ENCODE peak calls at places on chromosomes 11 and 22, in five cellular contexts. E is mesenchymal stem cell, I is neuronal stem cell, C is H9, R is H1. N is an unnamed sample.

GRCh38 chr11:124834526-124835190 is 30.6 kb upstream of the ROBO3 start:
- DNase-seq in C (no peak), I (no peak), E (no peak), R (no peak), N (peak; percentile 54)

GRCh38 chr11:67468509-67468834 is 579 bp downstream of the TMEM134 start:
- DNase-seq in C (no peak), I (no peak), E (no peak), R (no peak), N (no peak)

GRCh38 chr11:67098799-67099198 is 20.3 kb upstream of the KDM2A start:
- DNase-seq in I (no peak), C (no peak), R (no peak), E (no peak), N (no peak)

GRCh38 chr22:33803371-33803770 is 116.9 kb downstream of the LARGE1 start:
- DNase-seq in E (peak; percentile 92), C (no peak), I (no peak), R (no peak), N (no peak)

GRCh38 chr11:57368106-57368826 is 12.7 kb downstream of the PRG3 start:
- DNase-seq in E (no peak), R (no peak), C (no peak), I (no peak), N (no peak)

GRCh38 chr22:42801537-42802165 is 55.4 kb downstream of the ARFGAP3 start:
- DNase-seq in E (no peak), R (no peak), C (peak; percentile 19), I (no peak), N (no peak)

GRCh38 chr11:112962854-112963367 is 1.7 kb downstream of the NCAM1 start:
- DNase-seq in R (no peak), I (peak; percentile 65), C (peak; percentile 66), E (peak; percentile 47), N (no peak)

GRCh38 chr22:39581303-39581702 is 10.8 kb downstream of the CACNA1I start:
- DNase-seq in E (no peak), C (no peak), I (no peak), R (no peak), N (no peak)

GRCh38 chr11:77060234-77060633 is 6.5 kb upstream of the CAPN5 start:
- DNase-seq in I (no peak), C (no peak), E (no peak), R (no peak), N (no peak)
- H2BK12ac ChIP-seq in I (no peak overlapping the region), C (no peak overlapping the region), E (no peak overlapping the region), R (no peak overlapping the region), N (no peak overlapping the region)

GRCh38 chr22:47082505-47082904 is 320.1 kb downstream of the TBC1D22A start:
- DNase-seq in C (no peak), E (no peak), R (no peak), I (no peak), N (no peak)
- H2BK12ac ChIP-seq in C (no peak overlapping the region), E (no peak overlapping the region), R (no peak overlapping the region), I (no peak overlapping the region), N (no peak overlapping the region)

GRCh38 chr11:120225372-120225909 is 14.5 kb upstream of the POU2F3 start:
- DNase-seq in I (no peak), E (no peak), C (no peak), R (no peak), N (no peak)

GRCh38 chr11:120226242-120226641 is 13.7 kb upstream of the POU2F3 start:
- DNase-seq in C (no peak), E (no peak), I (no peak), R (no peak), N (no peak)

GRCh38 chr11:120226714-120227113 is 13.2 kb upstream of the POU2F3 start:
- DNase-seq in I (no peak), E (no peak), R (no peak), C (no peak), N (no peak)

GRCh38 chr11:120228794-120229384 is 11.1 kb upstream of the POU2F3 start:
- DNase-seq in R (no peak), I (no peak), C (peak; percentile 59), E (no peak), N (no peak)

GRCh38 chr11:120227228-120227852 is 12.6 kb upstream of the POU2F3 start:
- DNase-seq in E (no peak), R (no peak), C (no peak), I (no peak), N (no peak)
- H2BK12ac ChIP-seq in E (no peak overlapping the region), R (no peak overlapping the region), C (no peak overlapping the region), I (no peak overlapping the region), N (no peak overlapping the region)

GRCh38 chr22:44449683-44450425 is 48.2 kb downstream of the RTL6 start:
- DNase-seq in R (no peak), E (no peak), C (no peak), I (no peak), N (no peak)

GRCh38 chr22:44448271-44448780 is 49.7 kb downstream of the RTL6 start:
- DNase-seq in E (peak; percentile 89), I (no peak), R (no peak), C (no peak), N (peak; percentile 84)

GRCh38 chr22:44451016-44451415 is 47.0 kb downstream of the RTL6 start:
- DNase-seq in E (no peak), C (no peak), R (no peak), I (no peak), N (no peak)

GRCh38 chr22:44449061-44449682 is 48.9 kb downstream of the RTL6 start:
- DNase-seq in E (peak; percentile 78), C (no peak), R (no peak), I (no peak), N (no peak)

DNA sequence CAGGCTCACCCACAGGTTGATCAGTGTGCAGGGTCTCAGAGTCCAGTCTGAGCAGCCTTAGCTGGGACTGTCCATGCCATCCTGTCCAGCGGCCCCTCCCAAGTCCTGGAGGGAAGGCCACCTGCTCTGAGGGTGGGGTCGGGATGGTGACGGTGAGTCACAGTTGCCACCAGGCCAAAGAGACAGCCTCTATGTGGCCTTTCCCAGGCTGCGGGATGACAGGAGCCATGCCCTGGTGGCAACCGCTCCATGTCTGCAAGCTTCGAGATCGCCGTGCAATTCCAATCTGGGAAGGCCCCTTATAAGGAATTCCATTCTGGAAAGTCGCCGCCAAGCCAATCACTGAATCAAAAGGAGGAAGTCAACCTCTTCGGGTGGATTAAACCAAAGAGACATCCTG is 47.5 kb downstream of the RTL6 start:
- DNase-seq in I (no peak), C (no peak), E (no peak), R (no peak), N (no peak)
- H2BK12ac ChIP-seq in I (no peak overlapping the region), C (no peak overlapping the region), E (no peak overlapping the region), R (peak overlapping the region; percentile 39), N (no peak overlapping the region)

DNA sequence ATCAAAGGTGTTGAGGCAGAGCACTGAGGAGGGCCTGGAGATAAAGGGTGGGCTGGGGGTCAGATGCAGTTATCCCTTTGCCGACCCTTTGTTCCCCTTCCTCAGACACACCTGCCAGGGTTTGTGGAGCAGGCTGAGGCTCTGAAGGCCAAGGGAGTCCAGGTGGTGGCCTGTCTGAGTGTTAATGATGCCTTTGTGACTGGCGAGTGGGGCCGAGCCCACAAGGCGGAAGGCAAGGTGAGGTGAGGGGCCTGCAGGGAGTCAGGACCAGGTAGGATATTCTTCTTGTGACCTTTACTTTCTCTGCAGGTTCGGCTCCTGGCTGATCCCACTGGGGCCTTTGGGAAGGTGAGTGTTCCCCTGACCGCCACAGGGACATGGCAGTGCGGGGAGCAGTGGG is 2.6 kb downstream of the PRDX5 start:
- DNase-seq in C (no peak), R (no peak), E (no peak), I (no peak), N (no peak)
- H2BK12ac ChIP-seq in C (no peak overlapping the region), R (no peak overlapping the region), E (no peak overlapping the region), I (no peak overlapping the region), N (no peak overlapping the region)

DNA sequence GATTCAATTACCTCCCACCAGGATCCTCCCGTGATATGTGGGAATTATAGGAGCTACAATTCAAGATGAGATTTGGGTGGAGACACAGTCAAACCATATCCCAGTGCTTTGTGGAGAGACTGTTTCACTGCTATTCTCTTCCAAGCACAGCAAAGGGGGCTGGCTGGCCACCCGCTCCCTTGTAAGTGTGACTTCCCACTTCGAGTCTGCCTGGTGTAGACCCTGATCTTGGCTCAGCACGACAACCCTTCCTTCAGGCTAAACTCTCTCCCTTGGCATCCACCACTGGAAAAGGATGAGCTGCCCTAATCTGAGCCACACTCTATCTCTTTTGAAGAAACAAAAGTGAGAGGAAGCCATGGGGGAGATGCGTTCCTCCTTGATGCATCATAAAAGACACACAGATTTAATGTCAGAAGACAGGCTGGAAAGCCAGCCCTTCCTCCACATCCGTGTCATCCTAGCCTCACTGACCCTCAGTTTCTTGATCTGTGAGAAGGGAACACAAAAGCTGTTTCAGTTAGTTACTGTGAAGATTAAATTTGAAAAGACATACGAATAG is 64.7 kb upstream of the CDON start:
- DNase-seq in I (no peak), C (no peak), R (no peak), E (no peak), N (no peak)
- H2BK12ac ChIP-seq in I (no peak overlapping the region), C (no peak overlapping the region), R (no peak overlapping the region), E (no peak overlapping the region), N (no peak overlapping the region)

DNA sequence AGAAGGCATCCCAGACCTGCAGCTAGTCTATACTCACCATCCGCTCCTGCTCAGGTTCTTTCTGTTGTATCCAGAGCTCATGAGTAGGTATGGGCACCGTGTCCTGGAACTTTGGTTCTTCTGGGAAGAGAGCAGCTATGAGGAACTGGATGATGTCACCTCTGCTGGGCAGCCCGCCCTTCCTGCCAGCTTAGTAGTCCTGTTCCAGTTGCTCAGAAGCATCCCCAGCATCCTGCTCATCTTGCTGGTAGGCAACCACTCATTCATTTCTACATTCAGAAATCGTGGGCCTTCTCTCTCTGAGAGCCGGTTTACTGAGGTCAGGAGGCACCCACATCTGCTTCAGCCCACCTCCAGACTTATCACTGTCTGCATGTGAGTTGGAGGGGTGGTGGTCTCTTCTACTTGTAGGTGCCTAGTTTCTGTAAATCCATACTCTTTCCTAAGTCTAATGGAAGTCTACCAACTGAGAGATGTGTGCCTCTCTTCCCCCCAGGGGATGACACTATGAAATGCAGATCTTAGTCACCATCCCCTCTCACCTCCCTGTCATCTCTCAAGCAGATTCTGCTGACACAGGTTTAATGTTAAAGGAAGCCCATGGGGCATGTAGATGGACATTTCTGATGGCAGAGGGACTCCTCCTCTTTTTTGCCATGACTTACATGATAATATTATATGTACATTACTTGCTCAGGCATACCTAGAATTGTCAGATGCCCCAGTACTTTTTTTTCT is 29.6 kb upstream of the CCDC134 start:
- DNase-seq in E (no peak), I (no peak), R (no peak), C (no peak), N (peak; percentile 91)
- H2BK12ac ChIP-seq in E (no peak overlapping the region), I (no peak overlapping the region), R (no peak overlapping the region), C (no peak overlapping the region), N (no peak overlapping the region)

GRCh38 chr11:5037926-5038325 is 8.4 kb upstream of the OR52J3 start:
- DNase-seq in R (no peak), E (no peak), I (no peak), C (no peak), N (no peak)
- H2BK12ac ChIP-seq in R (no peak overlapping the region), E (no peak overlapping the region), I (no peak overlapping the region), C (no peak overlapping the region), N (no peak overlapping the region)